ENCODE peak calls at places on chromosomes 2 and 18, in nine cellular contexts. V is uterus, W is PC-9, G is natural killer cell, Y is cardiac fibroblast, J is lower leg skin, O is neural crest cell, S is psoas muscle, I is lower lobe of right lung. X is an unnamed sample.

GRCh38 chr2:216181953-216182352 is 72.8 kb downstream of the XRCC5 start:
- DNase-seq in W (no peak), O (no peak), J (no peak), V (no peak), I (no peak), G (no peak), Y (no peak), S (no peak), X (no peak)

GRCh38 chr2:52112141-52112540 is 1080.2 kb upstream of the NRXN1 start:
- DNase-seq in S (no peak), V (no peak), W (no peak), Y (no peak), O (no peak), G (no peak), I (no peak), J (no peak), X (no peak)

GRCh38 chr2:168494190-168494711 is 38.2 kb downstream of the CERS6 start:
- DNase-seq in V (no peak), I (no peak), W (no peak), O (peak), S (no peak), J (no peak), G (no peak), Y (no peak), X (no peak)

GRCh38 chr2:101736861-101737291 is 39.4 kb downstream of the MAP4K4 start:
- DNase-seq in I (no peak), V (no peak), G (no peak), O (no peak), S (no peak), Y (peak), J (peak), W (no peak), X (no peak)

GRCh38 chr2:211867845-211868361 is 670.7 kb downstream of the ERBB4 start:
- DNase-seq in G (no peak), Y (no peak), I (no peak), W (no peak), S (no peak), J (no peak), V (no peak), O (no peak), X (no peak)

GRCh38 chr2:28233070-28233718 is 159.5 kb upstream of the FOSL2 start:
- DNase-seq in V (no peak), J (no peak), I (no peak), S (no peak), Y (peak), O (no peak), W (no peak), G (no peak), X (no peak)

GRCh38 chr2:171432206-171432968 is 1.4 kb downstream of the METTL8 start:
- DNase-seq in J (no peak), V (no peak), G (no peak), Y (no peak), W (no peak), S (no peak), I (no peak), O (no peak), X (no peak)

GRCh38 chr2:234834228-234834923 is 117.4 kb upstream of the SH3BP4 start:
- DNase-seq in J (no peak), W (no peak), O (no peak), I (no peak), V (no peak), G (no peak), S (no peak), Y (no peak), X (no peak)

GRCh38 chr2:241861264-241861663 is 2.6 kb upstream of the PDCD1 start:
- DNase-seq in V (no peak), J (no peak), Y (no peak), O (no peak), W (no peak), G (no peak), S (no peak), I (no peak), X (no peak)

GRCh38 chr2:241154915-241155314 is 4.6 kb downstream of the PPP1R7 start:
- DNase-seq in Y (peak), O (no peak), I (no peak), J (no peak), V (no peak), G (no peak), S (no peak), W (no peak), X (no peak)

GRCh38 chr2:133421516-133422324 is 146.5 kb downstream of the NCKAP5 start:
- DNase-seq in Y (peak), J (no peak), O (no peak), I (no peak), W (no peak), G (no peak), S (no peak), V (no peak), X (no peak)

GRCh38 chr2:98134138-98134537 is 47.2 kb downstream of the VWA3B start:
- DNase-seq in W (no peak), S (peak), I (peak), Y (no peak), V (no peak), J (no peak), O (peak), G (no peak), X (peak)

GRCh38 chr2:165627463-165627862 is 158.0 kb downstream of the CSRNP3 start:
- DNase-seq in O (no peak), S (no peak), I (no peak), W (no peak), J (no peak), G (no peak), V (no peak), Y (peak), X (no peak)

GRCh38 chr18:49784427-49785185 is 28.7 kb downstream of the ACAA2 start:
- DNase-seq in W (no peak), O (no peak), S (no peak), V (no peak), Y (peak), G (no peak), I (no peak), J (no peak), X (no peak)

GRCh38 chr2:209872675-209873074 is 101.0 kb downstream of the UNC80 start:
- DNase-seq in I (peak), W (peak), O (peak), Y (peak), J (peak), S (peak), V (peak), G (no peak), X (no peak)

GRCh38 chr18:13625355-13625754 is 101.0 kb downstream of the FAM210A start:
- DNase-seq in Y (no peak), I (no peak), O (no peak), W (no peak), G (no peak), S (no peak), J (no peak), V (no peak), X (no peak)

GRCh38 chr2:109429711-109430265 is 184.0 kb downstream of the SEPTIN10 start:
- DNase-seq in J (no peak), W (no peak), V (no peak), S (no peak), Y (no peak), O (no peak), I (peak), G (no peak), X (no peak)

GRCh38 chr2:130342533-130343275 is at the start of gene IMP4:
- DNase-seq in O (peak), J (peak), Y (peak), V (peak), S (peak), G (peak), W (peak), I (peak), X (peak)

GRCh38 chr2:159855153-159856140 is 57.4 kb upstream of the CD302 start:
- DNase-seq in Y (peak), G (no peak), S (no peak), J (no peak), O (no peak), W (no peak), I (no peak), V (no peak), X (peak)

GRCh38 chr2:183248866-183249567 is 124.8 kb downstream of the NUP35 start:
- DNase-seq in I (no peak), G (no peak), O (no peak), W (no peak), V (no peak), S (no peak), J (no peak), Y (peak), X (no peak)

GRCh38 chr18:33183136-33183535 is 257.4 kb downstream of the CCDC178 start:
- DNase-seq in Y (no peak), S (no peak), V (no peak), W (no peak), G (no peak), J (no peak), O (no peak), I (no peak), X (no peak)

GRCh38 chr2:171836151-171836910 is 57.7 kb downstream of the SLC25A12 start:
- DNase-seq in G (no peak), J (no peak), S (no peak), I (no peak), W (no peak), V (no peak), O (no peak), Y (no peak), X (no peak)

GRCh38 chr2:26562811-26563645 is 78.1 kb downstream of the CIB4 start:
- DNase-seq in W (peak), Y (peak), J (peak), V (no peak), G (no peak), S (peak), O (no peak), I (no peak), X (no peak)

GRCh38 chr2:64455031-64455332 is 1.0 kb downstream of the LGALSL start:
- DNase-seq in J (no peak), I (no peak), V (no peak), O (no peak), Y (no peak), W (no peak), S (no peak), G (no peak), X (no peak)

GRCh38 chr2:35973132-35973736 is 382.3 kb upstream of the CRIM1 start:
- DNase-seq in Y (peak), W (peak), J (no peak), S (no peak), I (no peak), V (no peak), G (no peak), O (no peak), X (no peak)

GRCh38 chr2:72204782-72205545 is 57.3 kb upstream of the CYP26B1 start:
- DNase-seq in W (no peak), G (no peak), I (no peak), S (no peak), O (no peak), Y (peak), V (no peak), J (no peak), X (no peak)

GRCh38 chr2:2328847-2329246 is 2.2 kb downstream of the MYT1L start:
- DNase-seq in I (no peak), V (no peak), S (no peak), O (peak), G (no peak), J (no peak), W (no peak), Y (no peak), X (no peak)

GRCh38 chr18:63177822-63178525 is 141.6 kb downstream of the BCL2 start:
- DNase-seq in I (no peak), V (peak), S (peak), W (no peak), Y (no peak), G (no peak), J (no peak), O (no peak), X (no peak)

GRCh38 chr2:196205891-196206408 is 34.6 kb upstream of the STK17B start:
- DNase-seq in V (no peak), J (peak), O (no peak), I (no peak), W (no peak), G (no peak), Y (peak), S (no peak), X (no peak)

GRCh38 chr18:21242141-21243040 is at the start of gene GREB1L:
- DNase-seq in S (peak), I (peak), O (peak), V (no peak), Y (peak), W (peak), G (no peak), J (peak), X (no peak)

GRCh38 chr2:33312389-33312788 is 164.1 kb upstream of the RASGRP3 start:
- DNase-seq in I (no peak), Y (no peak), J (no peak), O (no peak), S (no peak), G (no peak), W (no peak), V (no peak), X (no peak)

GRCh38 chr18:70431203-70431624 is 142.4 kb downstream of the SOCS6 start:
- DNase-seq in J (no peak), V (no peak), S (no peak), I (no peak), O (no peak), Y (peak), W (no peak), G (no peak), X (no peak)

GRCh38 chr2:27922842-27923241 is 32.3 kb downstream of the BABAM2 start:
- DNase-seq in O (no peak), G (no peak), J (no peak), W (no peak), S (no peak), I (no peak), V (no peak), Y (no peak), X (no peak)

DNA sequence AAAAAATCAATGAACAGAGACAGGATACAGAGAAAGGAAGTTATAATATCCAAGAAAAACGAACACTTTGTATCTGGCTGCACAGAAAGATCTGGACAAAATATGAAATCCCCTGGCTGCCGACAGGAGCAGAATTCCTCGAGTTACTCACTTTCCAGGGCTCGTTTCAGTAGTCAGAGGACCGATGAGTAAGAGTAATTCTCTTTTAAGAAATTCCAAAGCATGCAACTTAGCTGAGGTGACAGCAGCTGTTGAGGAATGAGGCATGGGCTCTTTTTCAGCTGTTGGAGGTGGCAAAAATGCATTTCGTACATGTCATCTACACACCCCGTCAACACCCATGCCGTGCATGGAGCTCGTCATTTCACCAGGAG is 210.7 kb upstream of the SMIM21 start:
- DNase-seq in J (no peak), O (no peak), Y (peak), I (no peak), G (no peak), S (no peak), V (no peak), W (no peak), X (no peak)
- TF ChIP-seq CTCF in J (no peak), O (peak), Y (peak), I (no peak), G (no peak), S (no peak), V (no peak), W (no peak), X (no peak)

DNA sequence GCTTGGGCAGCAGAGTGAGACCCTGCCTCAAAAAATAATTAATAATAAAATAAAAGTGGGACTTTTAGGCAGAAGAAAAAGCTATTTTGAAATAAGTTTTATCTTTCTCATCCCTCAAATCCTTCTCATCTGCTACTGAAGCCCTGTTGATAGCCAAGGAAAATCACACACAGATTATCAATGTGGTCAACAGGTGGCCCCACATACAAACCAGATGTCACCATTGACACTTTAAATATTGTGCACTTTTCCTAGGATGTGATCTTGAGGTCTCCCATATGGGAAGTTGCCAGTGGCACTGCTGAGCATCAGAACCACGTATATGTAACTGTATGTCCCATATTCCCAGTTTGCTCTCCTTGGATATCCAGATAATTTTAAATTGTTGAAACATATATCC is 64.6 kb downstream of the KCTD18 start:
- DNase-seq in O (no peak), I (no peak), G (no peak), S (no peak), J (no peak), W (no peak), V (no peak), Y (no peak), X (no peak)
- TF ChIP-seq CTCF in O (no peak), I (no peak), G (no peak), S (no peak), J (no peak), W (no peak), V (no peak), Y (no peak), X (no peak)

GRCh38 chr2:207320381-207321159 is 154.8 kb upstream of the KLF7 start:
- DNase-seq in J (no peak), O (no peak), G (no peak), I (no peak), V (no peak), S (no peak), W (no peak), Y (no peak), X (no peak)
- TF ChIP-seq CTCF in J (no peak), O (peak), G (no peak), I (no peak), V (no peak), S (no peak), W (no peak), Y (no peak), X (peak)

GRCh38 chr2:44768438-44769236 is 172.9 kb upstream of the SIX3 start:
- DNase-seq in G (no peak), O (no peak), V (no peak), W (no peak), Y (no peak), I (no peak), J (no peak), S (no peak), X (no peak)

GRCh38 chr2:44771510-44771909 is 170.0 kb upstream of the SIX3 start:
- DNase-seq in W (no peak), Y (no peak), O (no peak), I (no peak), G (no peak), V (no peak), J (no peak), S (no peak), X (no peak)

GRCh38 chr2:44769349-44770005 is 172.0 kb upstream of the SIX3 start:
- DNase-seq in Y (no peak), S (no peak), J (no peak), I (no peak), V (no peak), G (no peak), O (no peak), W (no peak), X (no peak)

GRCh38 chr2:44772131-44772530 is 169.4 kb upstream of the SIX3 start:
- DNase-seq in J (no peak), O (no peak), Y (no peak), G (no peak), S (no peak), I (no peak), V (no peak), W (no peak), X (no peak)

GRCh38 chr2:44770221-44771187 is 171.0 kb upstream of the SIX3 start:
- DNase-seq in W (no peak), O (no peak), S (no peak), J (no peak), G (no peak), Y (no peak), V (no peak), I (no peak), X (no peak)
- TF ChIP-seq CTCF in W (no peak), O (no peak), S (no peak), J (no peak), G (no peak), Y (no peak), V (no peak), I (no peak), X (no peak)

GRCh38 chr2:105919191-105919811 is 174.6 kb downstream of the NCK2 start:
- DNase-seq in J (no peak), I (no peak), Y (peak), W (peak), S (no peak), O (peak), G (no peak), V (no peak), X (no peak)
- TF ChIP-seq CTCF in J (no peak), I (no peak), Y (no peak), W (no peak), S (no peak), O (no peak), G (no peak), V (no peak), X (no peak)

GRCh38 chr2:9720352-9721093 is 89.7 kb upstream of the YWHAQ start:
- DNase-seq in J (no peak), W (no peak), G (no peak), S (no peak), I (no peak), Y (no peak), O (no peak), V (no peak), X (no peak)

GRCh38 chr2:9714630-9715214 is 83.9 kb upstream of the YWHAQ start:
- DNase-seq in W (no peak), S (no peak), I (peak), Y (no peak), G (no peak), J (no peak), V (no peak), O (no peak), X (no peak)

GRCh38 chr2:9715238-9715637 is 84.4 kb upstream of the YWHAQ start:
- DNase-seq in G (no peak), W (no peak), V (no peak), J (no peak), Y (peak), O (no peak), S (no peak), I (no peak), X (no peak)

GRCh38 chr2:9721346-9721745 is 90.5 kb upstream of the YWHAQ start:
- DNase-seq in O (no peak), S (no peak), W (no peak), I (no peak), G (no peak), Y (no peak), V (no peak), J (no peak), X (no peak)

GRCh38 chr2:9717886-9718451 is 87.2 kb upstream of the YWHAQ start:
- DNase-seq in W (no peak), O (no peak), G (no peak), Y (no peak), I (no peak), S (no peak), V (no peak), J (no peak), X (no peak)
- TF ChIP-seq CTCF in W (no peak), O (no peak), G (no peak), Y (no peak), I (no peak), S (no peak), V (no peak), J (no peak), X (no peak)

DNA sequence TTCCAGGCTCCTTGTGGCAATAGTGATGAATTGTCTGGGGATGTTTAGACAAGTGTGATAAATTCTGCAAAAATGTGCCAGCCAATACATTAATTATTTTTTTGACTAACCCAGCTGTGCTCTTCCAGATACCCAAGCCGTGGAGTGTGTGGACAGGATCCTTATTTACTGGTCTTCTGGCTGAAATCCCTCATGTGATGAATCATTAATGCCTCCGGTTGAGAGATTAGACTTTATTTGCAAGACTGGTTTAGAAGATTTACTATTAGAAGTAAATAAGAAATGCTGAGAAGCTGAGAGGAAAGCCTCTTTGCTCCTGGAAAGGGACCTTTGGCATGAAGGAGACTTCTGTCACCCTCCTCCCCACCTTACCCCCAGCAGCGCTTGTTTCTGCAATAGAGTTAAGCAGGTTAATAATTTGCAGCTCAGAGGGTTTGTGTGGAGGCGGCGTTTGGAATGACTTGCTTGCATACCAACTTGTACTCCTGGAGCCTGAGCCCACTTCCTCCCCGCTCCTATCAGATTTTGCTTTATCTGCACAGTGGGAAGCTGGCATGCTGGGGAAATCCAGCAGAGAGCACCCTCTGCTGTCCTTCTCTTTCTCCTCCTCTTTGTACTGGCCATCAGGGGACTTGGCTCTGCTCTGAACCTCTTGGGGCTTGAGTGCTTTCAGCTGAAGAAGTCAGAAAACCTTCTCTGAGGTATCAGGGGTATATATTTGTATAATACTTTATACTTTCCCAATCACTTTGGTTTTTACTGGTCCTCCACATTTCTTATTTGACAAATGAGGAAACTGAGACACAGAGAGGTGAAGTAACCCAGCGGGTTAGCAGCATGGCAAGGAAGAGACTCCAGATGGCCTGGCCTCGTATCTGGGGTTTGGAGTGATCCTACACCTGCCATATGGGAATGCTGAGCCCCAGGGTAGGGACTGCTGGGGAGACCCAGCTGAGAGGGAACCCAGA is 16.3 kb downstream of the SLC3A1 start:
- DNase-seq in J (peak), S (peak), I (peak), W (peak), G (no peak), Y (peak), V (peak), O (no peak), X (no peak)
- TF ChIP-seq CTCF in J (no peak), S (peak), I (peak), W (peak), G (no peak), Y (peak), V (peak), O (peak), X (no peak)